ENCODE peak calls at places on chromosomes 11 and 22, in seven cellular contexts. One of them, this sample, is unnamed.

GRCh38 chr11:44309483-44310197 is at the start of gene ALX4:
- DNase-seq in WERI-Rb-1: no peak
- DNase-seq in psoas muscle: peak; percentile 65
- DNase-seq in suprapubic skin: peak; percentile 54
- DNase-seq in cardiac muscle cell: peak; percentile 34
- DNase-seq in stomach: no peak
- DNase-seq in A549: no peak
- DNase-seq in this sample: no peak

GRCh38 chr22:37454857-37455686 is 27.8 kb upstream of the ELFN2 start:
- DNase-seq in stomach: peak; percentile 45
- DNase-seq in cardiac muscle cell: peak; percentile 91
- DNase-seq in A549: peak; percentile 55
- DNase-seq in suprapubic skin: no peak
- DNase-seq in psoas muscle: no peak
- DNase-seq in WERI-Rb-1: no peak
- DNase-seq in this sample: no peak

GRCh38 chr22:46001426-46002106 is 24.6 kb upstream of the WNT7B start:
- DNase-seq in cardiac muscle cell: no peak
- DNase-seq in stomach: no peak
- DNase-seq in suprapubic skin: peak; percentile 65
- DNase-seq in WERI-Rb-1: peak; percentile 43
- DNase-seq in psoas muscle: peak; percentile 58
- DNase-seq in A549: no peak
- DNase-seq in this sample: no peak

GRCh38 chr11:73139476-73140198 is 2.5 kb downstream of the FCHSD2 start:
- DNase-seq in psoas muscle: no peak
- DNase-seq in suprapubic skin: no peak
- DNase-seq in cardiac muscle cell: peak; percentile 59
- DNase-seq in stomach: no peak
- DNase-seq in A549: no peak
- DNase-seq in WERI-Rb-1: no peak
- DNase-seq in this sample: no peak

GRCh38 chr11:13140873-13141655 is 131.9 kb downstream of the RASSF10 start:
- DNase-seq in suprapubic skin: no peak
- DNase-seq in cardiac muscle cell: no peak
- DNase-seq in psoas muscle: no peak
- DNase-seq in stomach: no peak
- DNase-seq in WERI-Rb-1: no peak
- DNase-seq in A549: no peak
- DNase-seq in this sample: no peak

GRCh38 chr22:21624120-21624879 is 5.5 kb downstream of the YDJC start:
- DNase-seq in suprapubic skin: no peak
- DNase-seq in WERI-Rb-1: peak; percentile 66
- DNase-seq in stomach: no peak
- DNase-seq in A549: no peak
- DNase-seq in cardiac muscle cell: peak; percentile 18
- DNase-seq in psoas muscle: peak; percentile 67
- DNase-seq in this sample: no peak

GRCh38 chr22:48179571-48180546 is 1417.4 kb downstream of the TBC1D22A start:
- DNase-seq in psoas muscle: no peak
- DNase-seq in stomach: no peak
- DNase-seq in WERI-Rb-1: no peak
- DNase-seq in suprapubic skin: no peak
- DNase-seq in A549: no peak
- DNase-seq in cardiac muscle cell: no peak
- DNase-seq in this sample: no peak

GRCh38 chr11:120929664-120930154 is 94.2 kb upstream of the TBCEL start:
- DNase-seq in stomach: peak; percentile 36
- DNase-seq in WERI-Rb-1: peak; percentile 94
- DNase-seq in cardiac muscle cell: peak; percentile 68
- DNase-seq in suprapubic skin: no peak
- DNase-seq in A549: peak; percentile 30
- DNase-seq in psoas muscle: no peak
- DNase-seq in this sample: no peak

GRCh38 chr22:42296381-42296853 is 26.0 kb upstream of the TCF20 start:
- DNase-seq in A549: no peak
- DNase-seq in cardiac muscle cell: no peak
- DNase-seq in suprapubic skin: no peak
- DNase-seq in stomach: peak; percentile 30
- DNase-seq in WERI-Rb-1: no peak
- DNase-seq in psoas muscle: no peak
- DNase-seq in this sample: no peak

GRCh38 chr11:131889146-131889577 is 518.7 kb downstream of the NTM start:
- DNase-seq in psoas muscle: no peak
- DNase-seq in A549: no peak
- DNase-seq in WERI-Rb-1: no peak
- DNase-seq in stomach: no peak
- DNase-seq in suprapubic skin: no peak
- DNase-seq in cardiac muscle cell: peak; percentile 89
- DNase-seq in this sample: peak; percentile 80

GRCh38 chr11:3735827-3736226 is 61.5 kb downstream of the NUP98 start:
- DNase-seq in stomach: no peak
- DNase-seq in WERI-Rb-1: no peak
- DNase-seq in A549: no peak
- DNase-seq in suprapubic skin: no peak
- DNase-seq in psoas muscle: no peak
- DNase-seq in cardiac muscle cell: peak; percentile 19
- DNase-seq in this sample: no peak

GRCh38 chr11:79466411-79466810 is 25.6 kb upstream of the TENM4 start:
- DNase-seq in A549: no peak
- DNase-seq in stomach: no peak
- DNase-seq in WERI-Rb-1: no peak
- DNase-seq in suprapubic skin: no peak
- DNase-seq in psoas muscle: no peak
- DNase-seq in cardiac muscle cell: peak; percentile 50
- DNase-seq in this sample: peak; percentile 54

GRCh38 chr22:42336527-42337227 is 66.2 kb upstream of the TCF20 start:
- DNase-seq in cardiac muscle cell: no peak
- DNase-seq in WERI-Rb-1: no peak
- DNase-seq in A549: no peak
- DNase-seq in stomach: no peak
- DNase-seq in suprapubic skin: no peak
- DNase-seq in psoas muscle: no peak
- DNase-seq in this sample: no peak

GRCh38 chr22:35766654-35767580 is 49.2 kb downstream of the APOL5 start:
- DNase-seq in cardiac muscle cell: peak; percentile 60
- DNase-seq in psoas muscle: no peak
- DNase-seq in A549: no peak
- DNase-seq in suprapubic skin: no peak
- DNase-seq in WERI-Rb-1: no peak
- DNase-seq in stomach: no peak
- DNase-seq in this sample: no peak

GRCh38 chr11:15667127-15667725 is 552.5 kb downstream of the INSC start:
- DNase-seq in WERI-Rb-1: no peak
- DNase-seq in stomach: no peak
- DNase-seq in A549: no peak
- DNase-seq in suprapubic skin: no peak
- DNase-seq in cardiac muscle cell: peak; percentile 34
- DNase-seq in psoas muscle: no peak
- DNase-seq in this sample: no peak

GRCh38 chr11:61342207-61342803 is 9.3 kb downstream of the TKFC start:
- DNase-seq in stomach: no peak
- DNase-seq in cardiac muscle cell: no peak
- DNase-seq in suprapubic skin: no peak
- DNase-seq in WERI-Rb-1: no peak
- DNase-seq in A549: no peak
- DNase-seq in psoas muscle: no peak
- DNase-seq in this sample: no peak

GRCh38 chr11:77127969-77128691 is at the start of gene MYO7A:
- DNase-seq in suprapubic skin: no peak
- DNase-seq in stomach: peak; percentile 56
- DNase-seq in cardiac muscle cell: peak; percentile 58
- DNase-seq in A549: no peak
- DNase-seq in WERI-Rb-1: peak; percentile 96
- DNase-seq in psoas muscle: peak; percentile 80
- DNase-seq in this sample: no peak

GRCh38 chr22:43356881-43357280 is 13.7 kb upstream of the SCUBE1 start:
- DNase-seq in cardiac muscle cell: peak; percentile 68
- DNase-seq in stomach: no peak
- DNase-seq in A549: no peak
- DNase-seq in suprapubic skin: no peak
- DNase-seq in WERI-Rb-1: no peak
- DNase-seq in psoas muscle: no peak
- DNase-seq in this sample: no peak
- TF ChIP-seq CTCF in cardiac muscle cell: no peak
- TF ChIP-seq CTCF in stomach: no peak
- TF ChIP-seq CTCF in A549: no peak
- TF ChIP-seq CTCF in suprapubic skin: no peak
- TF ChIP-seq CTCF in WERI-Rb-1: no peak
- TF ChIP-seq CTCF in psoas muscle: no peak
- TF ChIP-seq CTCF in this sample: no peak

GRCh38 chr22:47169801-47170140 is 407.3 kb downstream of the TBC1D22A start:
- DNase-seq in cardiac muscle cell: no peak
- DNase-seq in psoas muscle: peak; percentile 23
- DNase-seq in stomach: peak; percentile 18
- DNase-seq in A549: no peak
- DNase-seq in suprapubic skin: peak; percentile 25
- DNase-seq in WERI-Rb-1: peak; percentile 2
- DNase-seq in this sample: no peak

GRCh38 chr22:47166446-47167016 is 404.1 kb downstream of the TBC1D22A start:
- DNase-seq in psoas muscle: peak; percentile 11
- DNase-seq in A549: no peak
- DNase-seq in cardiac muscle cell: no peak
- DNase-seq in stomach: no peak
- DNase-seq in WERI-Rb-1: peak; percentile 5
- DNase-seq in suprapubic skin: peak; percentile 39
- DNase-seq in this sample: no peak

GRCh38 chr22:47167056-47167455 is 404.6 kb downstream of the TBC1D22A start:
- DNase-seq in cardiac muscle cell: no peak
- DNase-seq in WERI-Rb-1: no peak
- DNase-seq in suprapubic skin: peak; percentile 25
- DNase-seq in A549: no peak
- DNase-seq in psoas muscle: no peak
- DNase-seq in stomach: no peak
- DNase-seq in this sample: no peak

GRCh38 chr22:47168900-47169800 is 406.7 kb downstream of the TBC1D22A start:
- DNase-seq in stomach: peak; percentile 25
- DNase-seq in suprapubic skin: peak; percentile 45
- DNase-seq in psoas muscle: peak; percentile 31
- DNase-seq in WERI-Rb-1: peak; percentile 61
- DNase-seq in A549: peak; percentile 11
- DNase-seq in cardiac muscle cell: peak; percentile 15
- DNase-seq in this sample: no peak

DNA sequence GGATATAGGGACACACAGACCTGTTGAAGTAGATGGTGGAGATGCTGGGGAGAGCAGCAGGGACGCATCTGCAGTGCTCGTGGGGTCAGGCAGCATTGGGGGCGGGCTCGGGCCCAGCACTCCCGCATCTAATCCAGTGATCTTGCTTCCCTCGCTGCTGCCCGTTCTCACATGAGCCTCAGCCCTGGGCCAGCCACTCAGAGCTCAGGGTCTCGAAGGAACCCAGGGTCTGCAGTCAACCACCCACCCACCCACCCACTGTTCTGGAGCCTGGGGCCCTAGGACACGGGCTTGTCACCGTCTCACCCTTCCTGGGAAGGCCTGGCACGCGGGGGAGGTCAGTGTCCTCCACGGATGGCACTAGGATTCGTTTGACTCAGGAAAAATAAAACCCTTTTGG is 406.0 kb downstream of the TBC1D22A start:
- DNase-seq in psoas muscle: peak; percentile 8
- DNase-seq in cardiac muscle cell: no peak
- DNase-seq in suprapubic skin: peak; percentile 42
- DNase-seq in A549: no peak
- DNase-seq in WERI-Rb-1: peak; percentile 1
- DNase-seq in stomach: peak; percentile 15
- DNase-seq in this sample: no peak
- H3K9me3 ChIP-seq in psoas muscle: no peaks in the 10 kb centered on the region
- H3K9me3 ChIP-seq in cardiac muscle cell: no peaks in the 10 kb centered on the region
- H3K9me3 ChIP-seq in suprapubic skin: no peaks in the 10 kb centered on the region
- H3K9me3 ChIP-seq in A549: no peaks in the 10 kb centered on the region
- H3K9me3 ChIP-seq in WERI-Rb-1: no peaks in the 10 kb centered on the region
- H3K9me3 ChIP-seq in stomach: no peaks in the 10 kb centered on the region
- H3K9me3 ChIP-seq in this sample: no peaks in the 10 kb centered on the region

GRCh38 chr11:6225024-6225423 is 9.4 kb downstream of the FHIP1B start:
- DNase-seq in suprapubic skin: no peak
- DNase-seq in cardiac muscle cell: peak; percentile 8
- DNase-seq in A549: no peak
- DNase-seq in stomach: no peak
- DNase-seq in WERI-Rb-1: no peak
- DNase-seq in psoas muscle: no peak
- DNase-seq in this sample: no peak
- H3K27ac ChIP-seq in suprapubic skin: no peak overlapping the region
- H3K27ac ChIP-seq in cardiac muscle cell: no peak overlapping the region
- H3K27ac ChIP-seq in A549: no peak overlapping the region
- H3K27ac ChIP-seq in stomach: no peak overlapping the region
- H3K27ac ChIP-seq in WERI-Rb-1: no peak overlapping the region
- H3K27ac ChIP-seq in psoas muscle: no peak overlapping the region
- H3K27ac ChIP-seq in this sample: no peak overlapping the region

GRCh38 chr11:14520902-14521151 is 641 bp upstream of the PSMA1 start:
- DNase-seq in suprapubic skin: no peak
- DNase-seq in cardiac muscle cell: no peak
- DNase-seq in stomach: no peak
- DNase-seq in A549: no peak
- DNase-seq in psoas muscle: no peak
- DNase-seq in WERI-Rb-1: no peak
- DNase-seq in this sample: no peak

GRCh38 chr11:14518820-14519219 is 1.4 kb downstream of the PSMA1 start:
- DNase-seq in cardiac muscle cell: no peak
- DNase-seq in WERI-Rb-1: no peak
- DNase-seq in A549: no peak
- DNase-seq in psoas muscle: no peak
- DNase-seq in suprapubic skin: no peak
- DNase-seq in stomach: no peak
- DNase-seq in this sample: no peak

GRCh38 chr11:14519692-14520085 is 497 bp downstream of the PSMA1 start:
- DNase-seq in psoas muscle: no peak
- DNase-seq in A549: no peak
- DNase-seq in WERI-Rb-1: no peak
- DNase-seq in cardiac muscle cell: no peak
- DNase-seq in suprapubic skin: no peak
- DNase-seq in stomach: no peak
- DNase-seq in this sample: no peak

GRCh38 chr11:14522245-14522644 is 2.1 kb upstream of the PSMA1 start:
- DNase-seq in suprapubic skin: no peak
- DNase-seq in psoas muscle: no peak
- DNase-seq in WERI-Rb-1: no peak
- DNase-seq in cardiac muscle cell: no peak
- DNase-seq in stomach: no peak
- DNase-seq in A549: no peak
- DNase-seq in this sample: no peak

GRCh38 chr11:14520086-14520901 is at the start of gene PSMA1:
- DNase-seq in cardiac muscle cell: peak; percentile 97
- DNase-seq in A549: peak; percentile 91
- DNase-seq in suprapubic skin: peak; percentile 97
- DNase-seq in psoas muscle: peak; percentile 97
- DNase-seq in stomach: peak; percentile 95
- DNase-seq in WERI-Rb-1: peak; percentile 96
- DNase-seq in this sample: peak; percentile 76
- TF ChIP-seq CTCF in cardiac muscle cell: peak; percentile 19
- TF ChIP-seq CTCF in A549: no peak
- TF ChIP-seq CTCF in suprapubic skin: peak; percentile 49
- TF ChIP-seq CTCF in psoas muscle: peak; percentile 58
- TF ChIP-seq CTCF in stomach: no peak
- TF ChIP-seq CTCF in WERI-Rb-1: no peak
- TF ChIP-seq CTCF in this sample: no peak